ENCODE peak calls at places on chromosomes 6 and 20, in seven cellular contexts. One of them, this sample, is unnamed.

GRCh38 chr6:23424584-23424983 is 701.4 kb upstream of the NRSN1 start:
- DNase-seq in HCT116: no peak
- DNase-seq in K562: no peak
- DNase-seq in HepG2: no peak
- DNase-seq in H1: no peak
- DNase-seq in SK-N-SH: no peak
- DNase-seq in GM12878: no peak
- DNase-seq in this sample: no peak

GRCh38 chr6:85185977-85186376 is 263.9 kb upstream of the NT5E start:
- DNase-seq in HCT116: no peak
- DNase-seq in K562: no peak
- DNase-seq in HepG2: no peak
- DNase-seq in H1: no peak
- DNase-seq in SK-N-SH: no peak
- DNase-seq in GM12878: no peak
- DNase-seq in this sample: no peak

GRCh38 chr20:1809611-1810510 is 85.3 kb upstream of the SIRPA start:
- DNase-seq in HCT116: no peak
- DNase-seq in K562: no peak
- DNase-seq in HepG2: no peak
- DNase-seq in H1: no peak
- DNase-seq in SK-N-SH: no peak
- DNase-seq in GM12878: no peak
- DNase-seq in this sample: no peak

GRCh38 chr6:133247581-133247980 is 6.4 kb downstream of the EYA4 start:
- DNase-seq in HCT116: no peak
- DNase-seq in K562: no peak
- DNase-seq in HepG2: no peak
- DNase-seq in H1: no peak
- DNase-seq in SK-N-SH: no peak
- DNase-seq in GM12878: no peak
- DNase-seq in this sample: no peak

GRCh38 chr20:17825949-17826843 is 126.4 kb downstream of the BANF2 start:
- DNase-seq in HCT116: no peak
- DNase-seq in K562: no peak
- DNase-seq in HepG2: peak
- DNase-seq in H1: no peak
- DNase-seq in SK-N-SH: no peak
- DNase-seq in GM12878: peak
- DNase-seq in this sample: no peak

GRCh38 chr20:12649234-12649633 is 359.5 kb upstream of the SPTLC3 start:
- DNase-seq in HCT116: no peak
- DNase-seq in K562: no peak
- DNase-seq in HepG2: no peak
- DNase-seq in H1: no peak
- DNase-seq in SK-N-SH: no peak
- DNase-seq in GM12878: no peak
- DNase-seq in this sample: no peak

GRCh38 chr20:61529354-61529753 is 277.3 kb downstream of the CDH4 start:
- DNase-seq in HCT116: no peak
- DNase-seq in K562: no peak
- DNase-seq in HepG2: no peak
- DNase-seq in H1: no peak
- DNase-seq in SK-N-SH: no peak
- DNase-seq in GM12878: no peak
- DNase-seq in this sample: no peak

GRCh38 chr20:40682104-40683045 is 6.7 kb downstream of the MAFB start:
- DNase-seq in HCT116: no peak
- DNase-seq in K562: no peak
- DNase-seq in HepG2: peak
- DNase-seq in H1: peak
- DNase-seq in SK-N-SH: no peak
- DNase-seq in GM12878: no peak
- DNase-seq in this sample: no peak

GRCh38 chr20:63942250-63943006 is 13.8 kb downstream of the UCKL1 start:
- DNase-seq in HCT116: no peak
- DNase-seq in K562: peak
- DNase-seq in HepG2: no peak
- DNase-seq in H1: peak
- DNase-seq in SK-N-SH: no peak
- DNase-seq in GM12878: no peak
- DNase-seq in this sample: peak

GRCh38 chr6:30322527-30323501 is 3.9 kb upstream of the TRIM39 start:
- DNase-seq in HCT116: no peak
- DNase-seq in K562: peak
- DNase-seq in HepG2: no peak
- DNase-seq in H1: no peak
- DNase-seq in SK-N-SH: no peak
- DNase-seq in GM12878: no peak
- DNase-seq in this sample: no peak

GRCh38 chr20:43838703-43839060 is 76.0 kb upstream of the TOX2 start:
- DNase-seq in HCT116: no peak
- DNase-seq in K562: no peak
- DNase-seq in HepG2: no peak
- DNase-seq in H1: peak
- DNase-seq in SK-N-SH: no peak
- DNase-seq in GM12878: no peak
- DNase-seq in this sample: no peak

GRCh38 chr20:10505320-10506226 is 70.5 kb downstream of the SLX4IP start:
- DNase-seq in HCT116: no peak
- DNase-seq in K562: no peak
- DNase-seq in HepG2: no peak
- DNase-seq in H1: no peak
- DNase-seq in SK-N-SH: no peak
- DNase-seq in GM12878: no peak
- DNase-seq in this sample: no peak

DNA sequence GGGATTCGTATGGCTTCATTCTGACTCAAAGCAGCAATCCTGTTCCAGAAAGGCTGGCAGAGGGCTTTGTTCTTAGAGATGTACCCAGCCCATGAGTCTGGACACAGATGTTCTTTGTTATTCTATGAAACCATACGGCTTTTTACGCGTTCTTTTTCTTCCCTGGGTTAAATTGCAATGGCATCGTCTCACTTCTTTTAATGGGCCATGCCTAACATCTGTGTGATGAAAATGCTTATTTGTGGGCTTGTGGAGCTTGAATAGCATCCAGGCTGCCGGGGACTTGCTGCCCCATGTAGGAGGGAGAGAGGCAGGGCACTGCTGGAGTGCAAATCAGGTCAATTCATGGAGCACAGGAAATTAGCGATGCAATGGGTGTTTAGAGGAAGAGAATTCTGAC is 19.4 kb downstream of the FAM50B start:
- DNase-seq in HCT116: no peak
- DNase-seq in K562: no peak
- DNase-seq in HepG2: no peak
- DNase-seq in H1: no peak
- DNase-seq in SK-N-SH: no peak
- DNase-seq in GM12878: no peak
- DNase-seq in this sample: no peak
- TF ChIP-seq JUND in HCT116: no peak
- TF ChIP-seq JUND in K562: no peak
- TF ChIP-seq JUND in HepG2: no peak
- TF ChIP-seq JUND in H1: no peak
- TF ChIP-seq JUND in SK-N-SH: no peak
- TF ChIP-seq JUND in GM12878: no peak
- TF ChIP-seq JUND in this sample: no peak

DNA sequence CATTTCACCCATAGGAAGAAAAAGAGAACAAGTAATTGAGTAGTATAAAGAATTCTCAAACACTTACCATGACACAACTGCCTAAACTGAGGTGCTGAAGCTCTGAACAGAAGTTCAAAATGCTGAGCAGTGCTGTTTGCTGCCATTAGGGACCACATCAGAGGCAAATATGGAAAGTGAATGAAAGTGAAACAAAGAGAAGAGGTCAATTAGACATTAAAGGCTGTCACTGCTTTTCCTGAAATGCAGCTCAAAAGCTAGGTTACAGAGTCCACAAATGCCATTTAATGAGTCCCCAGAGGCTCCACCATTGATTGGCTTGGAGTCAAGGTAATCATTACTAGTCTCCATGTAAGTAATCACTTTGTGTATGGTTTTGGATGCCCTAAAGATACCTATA is 46.1 kb downstream of the POU3F2 start:
- DNase-seq in HCT116: no peak
- DNase-seq in K562: no peak
- DNase-seq in HepG2: no peak
- DNase-seq in H1: no peak
- DNase-seq in SK-N-SH: no peak
- DNase-seq in GM12878: peak
- DNase-seq in this sample: no peak
- TF ChIP-seq JUND in HCT116: no peak
- TF ChIP-seq JUND in K562: no peak
- TF ChIP-seq JUND in HepG2: no peak
- TF ChIP-seq JUND in H1: no peak
- TF ChIP-seq JUND in SK-N-SH: no peak
- TF ChIP-seq JUND in GM12878: no peak
- TF ChIP-seq JUND in this sample: no peak

DNA sequence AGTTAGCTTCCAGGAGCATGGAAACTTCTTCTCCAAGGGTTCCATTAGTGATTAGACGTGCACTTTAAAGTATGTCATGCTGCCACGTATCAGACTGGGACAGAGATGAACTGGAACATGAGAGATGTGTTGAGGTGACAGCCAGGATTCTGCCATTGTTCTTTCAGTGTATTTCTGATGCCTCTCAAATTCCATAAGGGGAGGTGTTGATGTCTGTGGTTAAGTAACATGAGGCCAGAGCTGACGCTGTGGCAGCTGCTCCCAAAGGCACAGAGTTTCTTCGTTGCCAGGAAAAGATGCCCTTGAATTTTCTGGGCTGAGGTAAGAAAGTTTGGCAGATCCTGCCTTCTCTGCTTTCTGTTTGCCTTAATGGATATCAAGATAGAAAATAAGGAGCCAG is 63.5 kb downstream of the TRMT6 start:
- DNase-seq in HCT116: no peak
- DNase-seq in K562: no peak
- DNase-seq in HepG2: no peak
- DNase-seq in H1: no peak
- DNase-seq in SK-N-SH: no peak
- DNase-seq in GM12878: no peak
- DNase-seq in this sample: no peak
- TF ChIP-seq JUND in HCT116: no peak
- TF ChIP-seq JUND in K562: no peak
- TF ChIP-seq JUND in HepG2: no peak
- TF ChIP-seq JUND in H1: no peak
- TF ChIP-seq JUND in SK-N-SH: no peak
- TF ChIP-seq JUND in GM12878: no peak
- TF ChIP-seq JUND in this sample: no peak

DNA sequence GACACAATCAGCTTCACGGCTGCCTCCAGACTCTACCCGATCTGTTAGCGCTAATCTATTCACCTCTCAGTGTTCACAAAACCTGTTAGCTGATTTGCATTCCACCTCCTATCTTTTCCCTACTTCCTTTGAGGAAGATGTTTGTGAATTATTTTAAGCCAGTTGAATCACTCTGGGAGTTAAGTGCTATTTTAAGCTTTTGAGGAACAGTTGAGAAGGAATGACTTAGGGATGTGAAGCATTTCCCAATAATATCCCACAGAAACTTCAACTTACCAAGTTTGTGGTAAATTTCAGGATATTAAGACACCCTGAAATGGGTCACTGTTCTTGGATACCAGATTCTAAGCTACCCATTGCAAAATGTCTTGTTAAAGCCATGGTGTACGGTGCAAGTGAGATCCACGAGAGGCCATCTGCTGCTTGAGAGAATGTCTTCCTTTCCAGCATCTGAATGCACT is 145.2 kb upstream of the CITED2 start:
- DNase-seq in HCT116: no peak
- DNase-seq in K562: no peak
- DNase-seq in HepG2: no peak
- DNase-seq in H1: no peak
- DNase-seq in SK-N-SH: no peak
- DNase-seq in GM12878: no peak
- DNase-seq in this sample: no peak
- TF ChIP-seq JUND in HCT116: no peak
- TF ChIP-seq JUND in K562: no peak
- TF ChIP-seq JUND in HepG2: no peak
- TF ChIP-seq JUND in H1: no peak
- TF ChIP-seq JUND in SK-N-SH: no peak
- TF ChIP-seq JUND in GM12878: no peak
- TF ChIP-seq JUND in this sample: no peak

DNA sequence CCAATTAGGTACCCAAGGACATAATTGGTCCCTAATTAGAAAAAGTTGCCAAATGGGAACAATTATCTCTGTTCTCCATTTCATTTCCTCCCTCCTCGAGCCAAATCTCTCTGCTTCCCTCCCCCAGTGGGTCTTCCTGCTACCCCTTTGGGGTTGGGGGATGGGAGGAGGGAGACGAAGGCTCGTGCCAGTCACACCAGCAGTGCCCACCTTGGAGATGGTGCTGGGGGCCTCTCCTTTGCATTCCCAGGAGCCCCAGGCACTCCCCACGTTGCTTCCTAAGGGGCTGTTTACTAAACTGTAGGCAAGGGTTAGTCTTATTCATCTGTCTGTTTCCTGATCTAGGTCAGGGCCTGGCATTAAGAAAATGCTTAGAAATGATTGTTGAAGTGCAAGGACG is 33.1 kb downstream of the MDFI start:
- DNase-seq in HCT116: no peak
- DNase-seq in K562: no peak
- DNase-seq in HepG2: no peak
- DNase-seq in H1: no peak
- DNase-seq in SK-N-SH: no peak
- DNase-seq in GM12878: no peak
- DNase-seq in this sample: no peak
- TF ChIP-seq JUND in HCT116: no peak
- TF ChIP-seq JUND in K562: no peak
- TF ChIP-seq JUND in HepG2: no peak
- TF ChIP-seq JUND in H1: no peak
- TF ChIP-seq JUND in SK-N-SH: no peak
- TF ChIP-seq JUND in GM12878: no peak
- TF ChIP-seq JUND in this sample: no peak

DNA sequence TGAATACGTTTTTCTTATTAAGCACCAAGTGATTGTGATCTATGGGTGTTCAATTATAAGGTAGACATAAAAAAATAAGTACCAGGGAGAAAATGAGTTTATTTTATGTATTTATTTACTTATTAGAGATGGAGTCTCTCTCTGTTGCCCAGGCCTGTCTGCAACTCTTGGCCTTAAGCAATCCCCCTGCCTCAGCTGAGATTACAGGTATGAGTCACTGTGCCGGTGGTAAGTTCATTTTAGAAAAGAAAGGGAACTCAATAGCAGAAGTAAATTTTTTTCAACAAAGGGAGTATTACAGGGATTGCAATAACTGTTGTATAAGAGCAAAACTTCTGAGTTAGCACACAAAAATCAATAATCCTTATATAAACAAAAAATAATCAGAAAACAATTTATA is 98.7 kb upstream of the FUT9 start:
- DNase-seq in HCT116: no peak
- DNase-seq in K562: no peak
- DNase-seq in HepG2: peak
- DNase-seq in H1: no peak
- DNase-seq in SK-N-SH: no peak
- DNase-seq in GM12878: no peak
- DNase-seq in this sample: no peak
- TF ChIP-seq JUND in HCT116: no peak
- TF ChIP-seq JUND in K562: no peak
- TF ChIP-seq JUND in HepG2: no peak
- TF ChIP-seq JUND in H1: no peak
- TF ChIP-seq JUND in SK-N-SH: no peak
- TF ChIP-seq JUND in GM12878: no peak
- TF ChIP-seq JUND in this sample: no peak

This sample was measured in T47D.